ENCODE peak calls at places on chromosomes 16 and 17, in nine cellular contexts. I is tibial nerve, X is stomach, B is MM.1S, W is body of pancreas, R is astrocyte, U is A673, J is PC-9, P is colonic mucosa. T is an unnamed sample. For H3K4me1, the result is how much of the 10 kb centered on the place peaks cover.

GRCh38 chr17:34114174-34114573 is 140.9 kb upstream of the CCL2 start:
- DNase-seq in I (no peak), X (no peak), B (no peak), W (no peak), R (no peak), U (no peak), J (no peak), P (no peak), T (no peak)

GRCh38 chr16:65781363-65781762 is 585.1 kb upstream of the CDH5 start:
- DNase-seq in I (no peak), X (no peak), B (no peak), W (no peak), R (peak), U (no peak), J (no peak), P (no peak), T (no peak)

GRCh38 chr16:21990381-21990944 is 10.5 kb downstream of the PDZD9 start:
- DNase-seq in I (no peak), X (no peak), B (no peak), W (no peak), R (no peak), U (no peak), J (no peak), P (no peak), T (no peak)

GRCh38 chr17:27993723-27994310 is 48.7 kb upstream of the NLK start:
- DNase-seq in I (no peak), X (no peak), B (no peak), W (no peak), R (no peak), U (peak), J (no peak), P (no peak), T (peak)

GRCh38 chr16:17538942-17539341 is 68.2 kb upstream of the XYLT1 start:
- DNase-seq in I (no peak), X (no peak), B (no peak), W (no peak), R (peak), U (no peak), J (no peak), P (no peak), T (no peak)

GRCh38 chr17:58001461-58002124 is 5.5 kb downstream of the SRSF1 start:
- DNase-seq in I (no peak), X (no peak), B (no peak), W (no peak), R (no peak), U (no peak), J (no peak), P (no peak), T (no peak)

GRCh38 chr17:83067071-83067717 is 12.2 kb upstream of the METRNL start:
- DNase-seq in I (no peak), X (peak), B (no peak), W (no peak), R (no peak), U (no peak), J (no peak), P (no peak), T (no peak)

GRCh38 chr16:48291754-48292153 is 44.4 kb upstream of the ABCC11 start:
- DNase-seq in I (no peak), X (no peak), B (no peak), W (no peak), R (no peak), U (no peak), J (no peak), P (no peak), T (no peak)

GRCh38 chr17:14098246-14098645 is 28.9 kb downstream of the COX10 start:
- DNase-seq in I (no peak), X (no peak), B (no peak), W (peak), R (no peak), U (no peak), J (peak), P (no peak), T (peak)

GRCh38 chr17:82399601-82400101 is 18.5 kb upstream of the HEXD start:
- DNase-seq in I (no peak), X (no peak), B (no peak), W (no peak), R (no peak), U (peak), J (no peak), P (no peak), T (no peak)

GRCh38 chr17:18950944-18951905 is 740 bp upstream of the SLC5A10 start:
- DNase-seq in I (no peak), X (peak), B (no peak), W (peak), R (no peak), U (peak), J (no peak), P (no peak), T (no peak)

GRCh38 chr17:78272914-78273258 is 41.5 kb downstream of the TMEM235 start:
- DNase-seq in I (no peak), X (no peak), B (no peak), W (no peak), R (no peak), U (no peak), J (no peak), P (no peak), T (no peak)

GRCh38 chr17:37729905-37730304 is 15.0 kb downstream of the HNF1B start:
- DNase-seq in I (no peak), X (no peak), B (no peak), W (no peak), R (no peak), U (no peak), J (no peak), P (no peak), T (no peak)

GRCh38 chr16:55530316-55530856 is 21.5 kb downstream of the LPCAT2 start:
- DNase-seq in I (no peak), X (no peak), B (no peak), W (no peak), R (no peak), U (no peak), J (no peak), P (no peak), T (peak)

GRCh38 chr17:19317359-19318095 is 45.0 kb downstream of the B9D1 start:
- DNase-seq in I (peak), X (peak), B (peak), W (peak), R (peak), U (peak), J (peak), P (peak), T (no peak)

GRCh38 chr17:32774286-32775084 is 102.4 kb downstream of the MYO1D start:
- DNase-seq in I (no peak), X (no peak), B (no peak), W (no peak), R (no peak), U (no peak), J (no peak), P (no peak), T (no peak)

GRCh38 chr17:19992803-19993713 is 15.4 kb upstream of the AKAP10 start:
- DNase-seq in I (peak), X (peak), B (peak), W (peak), R (peak), U (peak), J (peak), P (peak), T (peak)

GRCh38 chr17:51029568-51030463 is 90.9 kb downstream of the SPAG9 start:
- DNase-seq in I (no peak), X (no peak), B (peak), W (no peak), R (no peak), U (peak), J (no peak), P (no peak), T (no peak)

GRCh38 chr17:3788200-3788599 is 12.8 kb downstream of the ITGAE start:
- DNase-seq in I (no peak), X (no peak), B (peak), W (no peak), R (no peak), U (peak), J (no peak), P (no peak), T (no peak)

GRCh38 chr17:4449736-4450135 is 16.0 kb downstream of the SPNS3 start:
- DNase-seq in I (no peak), X (peak), B (no peak), W (no peak), R (no peak), U (no peak), J (peak), P (peak), T (no peak)

GRCh38 chr17:78172284-78173024 is 4.1 kb downstream of the SYNGR2 start:
- DNase-seq in I (peak), X (peak), B (peak), W (peak), R (no peak), U (peak), J (peak), P (peak), T (no peak)

GRCh38 chr17:37742114-37742761 is 2.6 kb downstream of the HNF1B start:
- DNase-seq in I (no peak), X (peak), B (no peak), W (peak), R (no peak), U (peak), J (peak), P (no peak), T (peak)

GRCh38 chr16:59605706-59606105 is 871.6 kb upstream of the GOT2 start:
- DNase-seq in I (no peak), X (no peak), B (no peak), W (no peak), R (no peak), U (no peak), J (no peak), P (no peak), T (no peak)

GRCh38 chr16:21302898-21303528 is 24.9 kb upstream of the CRYM start:
- DNase-seq in I (no peak), X (no peak), B (no peak), W (no peak), R (peak), U (no peak), J (no peak), P (peak), T (peak)

GRCh38 chr17:66839616-66840015 is 4.7 kb downstream of the CACNG5 start:
- DNase-seq in I (no peak), X (no peak), B (no peak), W (no peak), R (no peak), U (no peak), J (no peak), P (no peak), T (no peak)

GRCh38 chr16:4264546-4264945 is 8.3 kb downstream of the TFAP4 start:
- DNase-seq in I (no peak), X (no peak), B (no peak), W (no peak), R (no peak), U (no peak), J (no peak), P (no peak), T (no peak)

GRCh38 chr17:43588121-43588520 is 42.0 kb upstream of the ETV4 start:
- DNase-seq in I (no peak), X (no peak), B (no peak), W (no peak), R (no peak), U (no peak), J (no peak), P (no peak), T (no peak)

GRCh38 chr17:5769936-5770335 is 185.6 kb upstream of the NLRP1 start:
- DNase-seq in I (no peak), X (no peak), B (no peak), W (peak), R (peak), U (peak), J (no peak), P (no peak), T (no peak)

GRCh38 chr17:44198721-44199552 is 747 bp downstream of the ATXN7L3 start:
- DNase-seq in I (no peak), X (peak), B (peak), W (peak), R (no peak), U (peak), J (peak), P (peak), T (peak)

GRCh38 chr17:67244621-67245072 is 349 bp downstream of the HELZ start:
- DNase-seq in I (no peak), X (no peak), B (no peak), W (peak), R (no peak), U (no peak), J (no peak), P (peak), T (no peak)

GRCh38 chr16:4055748-4056147 is 60.5 kb downstream of the ADCY9 start:
- DNase-seq in I (no peak), X (no peak), B (no peak), W (no peak), R (no peak), U (no peak), J (no peak), P (no peak), T (no peak)

GRCh38 chr16:56610609-56611111 is 2.3 kb downstream of the MT2A start:
- DNase-seq in I (no peak), X (no peak), B (no peak), W (no peak), R (no peak), U (no peak), J (no peak), P (no peak), T (no peak)

GRCh38 chr16:23296994-23297393 is 5.1 kb upstream of the SCNN1B start:
- DNase-seq in I (no peak), X (peak), B (peak), W (peak), R (no peak), U (peak), J (peak), P (peak), T (peak)

DNA sequence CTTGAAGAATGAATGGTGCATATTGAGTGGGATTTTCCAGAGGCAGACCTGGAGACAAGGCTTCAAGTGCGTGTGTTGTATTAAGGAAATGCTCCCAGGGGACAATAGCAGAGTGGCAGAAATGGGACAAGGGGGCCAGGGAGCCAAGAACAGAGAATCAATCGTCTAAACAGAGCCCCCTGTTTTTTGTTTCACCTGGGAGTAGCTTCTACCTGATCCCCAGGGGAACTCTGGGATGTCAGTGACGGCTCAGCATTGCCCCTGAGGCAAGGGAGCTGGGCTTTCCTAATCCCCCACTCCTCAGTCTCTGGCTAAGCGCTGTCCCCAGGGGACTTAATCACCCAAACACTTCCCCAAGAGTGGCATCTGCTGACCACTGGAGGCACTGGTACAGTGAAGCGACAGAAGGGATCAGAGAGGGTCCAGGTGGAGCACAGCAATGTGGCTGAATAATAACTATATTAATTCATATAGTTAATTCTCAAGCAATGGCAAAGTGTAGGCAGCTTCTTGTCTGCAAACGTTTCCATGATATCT is 35.7 kb upstream of the C16orf78 start:
- DNase-seq in I (no peak), X (peak), B (no peak), W (no peak), R (no peak), U (no peak), J (no peak), P (no peak), T (no peak)
- H3K4me1 ChIP-seq in I (under half), X (under half), B (under half), W (under half), R (under half), U (under half), J (under half), P (under half), T (under half)

GRCh38 chr17:71866095-71866494 is 254.7 kb upstream of the SOX9 start:
- DNase-seq in I (no peak), X (no peak), B (peak), W (no peak), R (no peak), U (no peak), J (no peak), P (no peak), T (no peak)

GRCh38 chr17:71869833-71870545 is 250.8 kb upstream of the SOX9 start:
- DNase-seq in I (no peak), X (no peak), B (no peak), W (no peak), R (no peak), U (no peak), J (no peak), P (no peak), T (no peak)

GRCh38 chr17:71869293-71869692 is 251.5 kb upstream of the SOX9 start:
- DNase-seq in I (no peak), X (no peak), B (no peak), W (no peak), R (no peak), U (no peak), J (no peak), P (no peak), T (no peak)

GRCh38 chr17:71872843-71873242 is 248.0 kb upstream of the SOX9 start:
- DNase-seq in I (no peak), X (no peak), B (no peak), W (no peak), R (no peak), U (no peak), J (no peak), P (no peak), T (no peak)

DNA sequence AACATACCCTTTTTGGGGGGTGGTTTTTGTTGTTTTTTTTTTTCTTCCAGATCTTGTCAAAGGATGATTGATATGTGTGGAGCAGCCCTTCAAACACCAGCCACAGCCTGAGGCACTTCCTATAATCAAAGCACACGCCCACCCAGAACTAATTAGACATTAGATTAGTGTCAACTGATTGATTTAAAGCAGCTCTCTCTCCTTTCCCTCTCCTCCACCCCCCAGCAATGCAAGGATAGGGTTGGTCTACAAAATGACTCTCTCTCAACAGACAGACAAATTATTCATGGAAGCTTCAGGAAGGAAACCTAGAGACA is 250.3 kb upstream of the SOX9 start:
- DNase-seq in I (no peak), X (no peak), B (no peak), W (no peak), R (no peak), U (peak), J (no peak), P (no peak), T (no peak)
- H3K4me1 ChIP-seq in I (under half), X (under half), B (under half), W (under half), R (under half), U (under half), J (under half), P (under half), T (under half)

DNA sequence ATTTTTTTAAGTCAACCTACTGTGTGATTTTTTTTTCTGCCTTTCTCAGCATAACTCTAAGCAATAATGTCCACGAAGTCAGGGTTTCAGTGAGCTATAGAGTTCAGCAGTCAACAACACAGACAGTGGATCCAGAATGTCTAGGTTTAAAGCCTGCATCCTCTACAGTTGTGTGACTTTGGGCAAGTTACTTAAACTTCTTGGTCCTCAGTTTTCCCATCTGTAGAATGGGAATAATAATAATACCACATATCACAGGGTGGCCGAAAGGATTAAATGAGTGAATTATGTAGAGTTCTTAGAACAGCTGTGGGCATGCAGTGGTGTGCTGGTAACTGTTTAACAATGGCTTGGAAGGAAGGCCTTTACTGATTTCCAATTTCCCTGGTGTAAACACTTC is 38.8 kb upstream of the MEAK7 start:
- DNase-seq in I (no peak), X (no peak), B (no peak), W (no peak), R (no peak), U (no peak), J (no peak), P (no peak), T (no peak)
- H3K4me1 ChIP-seq in I (under half), X (under half), B (under half), W (under half), R (under half), U (under half), J (under half), P (under half), T (under half)

GRCh38 chr16:70689035-70689969 is 3.4 kb upstream of the MTSS2 start:
- DNase-seq in I (no peak), X (peak), B (no peak), W (peak), R (no peak), U (no peak), J (no peak), P (peak), T (no peak)
- H3K4me1 ChIP-seq in I (half or more), X (half or more), B (under half), W (under half), R (half or more), U (under half), J (under half), P (under half), T (under half)

DNA sequence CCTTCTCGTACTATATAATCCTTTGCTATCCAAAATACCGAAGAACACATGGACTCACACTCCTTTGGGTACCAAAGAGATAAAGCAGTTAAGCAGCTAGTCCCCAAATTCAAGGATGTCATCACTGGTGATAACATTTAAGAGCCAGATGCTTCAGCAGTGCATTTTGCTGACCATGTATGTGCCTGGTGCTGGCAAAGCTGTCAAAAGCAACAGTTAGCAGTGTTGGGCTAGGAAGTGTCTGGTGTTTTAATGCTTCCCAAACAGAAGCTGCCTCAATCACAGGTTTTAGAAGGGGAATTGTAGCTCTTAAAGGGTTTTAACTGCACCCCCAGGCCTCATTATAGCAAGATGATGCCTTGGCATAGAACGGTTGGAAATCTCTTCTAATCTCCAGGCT is 4.7 kb downstream of the FAM117A start:
- DNase-seq in I (no peak), X (no peak), B (no peak), W (no peak), R (no peak), U (no peak), J (no peak), P (no peak), T (no peak)
- H3K4me1 ChIP-seq in I (under half), X (under half), B (half or more), W (under half), R (under half), U (under half), J (under half), P (under half), T (under half)

GRCh38 chr16:11047939-11048500 is 103.7 kb downstream of the CLEC16A start:
- DNase-seq in I (no peak), X (no peak), B (no peak), W (no peak), R (no peak), U (no peak), J (no peak), P (no peak), T (no peak)

GRCh38 chr16:11049396-11050059 is 105.2 kb downstream of the CLEC16A start:
- DNase-seq in I (no peak), X (no peak), B (no peak), W (no peak), R (no peak), U (no peak), J (peak), P (no peak), T (peak)

GRCh38 chr16:11045846-11046245 is 101.5 kb downstream of the CLEC16A start:
- DNase-seq in I (no peak), X (no peak), B (no peak), W (no peak), R (peak), U (no peak), J (no peak), P (no peak), T (no peak)

GRCh38 chr16:11045441-11045840 is 101.1 kb downstream of the CLEC16A start:
- DNase-seq in I (no peak), X (no peak), B (no peak), W (no peak), R (no peak), U (no peak), J (no peak), P (no peak), T (no peak)

GRCh38 chr16:11047057-11047456 is 102.7 kb downstream of the CLEC16A start:
- DNase-seq in I (no peak), X (no peak), B (no peak), W (no peak), R (peak), U (peak), J (no peak), P (no peak), T (no peak)
- H3K4me1 ChIP-seq in I (under half), X (under half), B (under half), W (under half), R (under half), U (under half), J (under half), P (under half), T (under half)

GRCh38 chr17:76013377-76013932 is 12.8 kb downstream of the CDK3 start:
- DNase-seq in I (no peak), X (no peak), B (no peak), W (no peak), R (no peak), U (no peak), J (no peak), P (no peak), T (no peak)

GRCh38 chr17:76014925-76015261 is 12.2 kb downstream of the EVPL start:
- DNase-seq in I (no peak), X (peak), B (no peak), W (peak), R (no peak), U (peak), J (no peak), P (no peak), T (no peak)

GRCh38 chr17:76011951-76012350 is 11.3 kb downstream of the CDK3 start:
- DNase-seq in I (no peak), X (no peak), B (no peak), W (no peak), R (no peak), U (no peak), J (no peak), P (no peak), T (no peak)

GRCh38 chr17:76017481-76018339 is 9.4 kb downstream of the EVPL start:
- DNase-seq in I (no peak), X (no peak), B (no peak), W (no peak), R (no peak), U (no peak), J (no peak), P (no peak), T (no peak)

GRCh38 chr17:76014100-76014924 is 12.8 kb downstream of the EVPL start:
- DNase-seq in I (peak), X (peak), B (peak), W (peak), R (peak), U (peak), J (peak), P (peak), T (peak)
- H3K4me1 ChIP-seq in I (under half), X (under half), B (under half), W (under half), R (under half), U (under half), J (under half), P (under half), T (under half)

T was measured in PC-3.